ENCODE peak calls at places on chromosomes 7 and 10, in seven cellular contexts. One of them, this sample, is unnamed.
A peak's percentile ranks its signal among the peaks of the same experiment; 100 is the strongest.

GRCh38 chr7:151124899-151125399 is 38.7 kb downstream of the AGAP3 start:
- DNase-seq in HCT116: no peak
- DNase-seq in OCI-LY7: no peak
- DNase-seq in neural progenitor cell: no peak
- DNase-seq in hepatocyte: no peak
- DNase-seq in GM12878: no peak
- DNase-seq in PC-9: no peak
- DNase-seq in this sample: no peak

GRCh38 chr7:92645114-92645497 is 54.9 kb upstream of the FAM133B start:
- DNase-seq in HCT116: no peak
- DNase-seq in OCI-LY7: no peak
- DNase-seq in neural progenitor cell: no peak
- DNase-seq in hepatocyte: no peak
- DNase-seq in GM12878: no peak
- DNase-seq in PC-9: no peak
- DNase-seq in this sample: no peak

GRCh38 chr7:15916666-15917388 is 230.3 kb upstream of the MEOX2 start:
- DNase-seq in HCT116: no peak
- DNase-seq in OCI-LY7: no peak
- DNase-seq in neural progenitor cell: no peak
- DNase-seq in hepatocyte: no peak
- DNase-seq in GM12878: no peak
- DNase-seq in PC-9: peak; percentile 17
- DNase-seq in this sample: peak; percentile 6

GRCh38 chr7:48298779-48299178 is 127.5 kb downstream of the ABCA13 start:
- DNase-seq in HCT116: no peak
- DNase-seq in OCI-LY7: no peak
- DNase-seq in neural progenitor cell: no peak
- DNase-seq in hepatocyte: no peak
- DNase-seq in GM12878: no peak
- DNase-seq in PC-9: no peak
- DNase-seq in this sample: peak; percentile 48

GRCh38 chr7:127154958-127155357 is 97.8 kb downstream of the GRM8 start:
- DNase-seq in HCT116: no peak
- DNase-seq in OCI-LY7: no peak
- DNase-seq in neural progenitor cell: no peak
- DNase-seq in hepatocyte: no peak
- DNase-seq in GM12878: no peak
- DNase-seq in PC-9: no peak
- DNase-seq in this sample: no peak

GRCh38 chr10:133045556-133046483 is 41.9 kb upstream of the ADGRA1 start:
- DNase-seq in HCT116: no peak
- DNase-seq in OCI-LY7: no peak
- DNase-seq in neural progenitor cell: peak; percentile 46
- DNase-seq in hepatocyte: no peak
- DNase-seq in GM12878: no peak
- DNase-seq in PC-9: no peak
- DNase-seq in this sample: no peak

GRCh38 chr10:75297021-75297599 is 61.4 kb upstream of the COMTD1 start:
- DNase-seq in HCT116: no peak
- DNase-seq in OCI-LY7: no peak
- DNase-seq in neural progenitor cell: no peak
- DNase-seq in hepatocyte: no peak
- DNase-seq in GM12878: no peak
- DNase-seq in PC-9: no peak
- DNase-seq in this sample: no peak

GRCh38 chr10:124587811-124588211 is 126.2 kb downstream of the LHPP start:
- DNase-seq in HCT116: no peak
- DNase-seq in OCI-LY7: no peak
- DNase-seq in neural progenitor cell: no peak
- DNase-seq in hepatocyte: no peak
- DNase-seq in GM12878: no peak
- DNase-seq in PC-9: no peak
- DNase-seq in this sample: peak; percentile 54

GRCh38 chr10:17217661-17218306 is 10.3 kb upstream of the VIM start:
- DNase-seq in HCT116: no peak
- DNase-seq in OCI-LY7: no peak
- DNase-seq in neural progenitor cell: no peak
- DNase-seq in hepatocyte: no peak
- DNase-seq in GM12878: no peak
- DNase-seq in PC-9: no peak
- DNase-seq in this sample: peak; percentile 75
- H3K4me1 ChIP-seq in HCT116: peaks cover 35% of the 10 kb centered on the region
- H3K4me1 ChIP-seq in OCI-LY7: no peaks in the 10 kb centered on the region
- H3K4me1 ChIP-seq in neural progenitor cell: peaks cover 3% of the 10 kb centered on the region
- H3K4me1 ChIP-seq in hepatocyte: peaks cover 10% of the 10 kb centered on the region
- H3K4me1 ChIP-seq in GM12878: peaks cover 14% of the 10 kb centered on the region
- H3K4me1 ChIP-seq in PC-9: peaks cover 35% of the 10 kb centered on the region
- H3K4me1 ChIP-seq in this sample: peaks cover 74% of the 10 kb centered on the region

DNA sequence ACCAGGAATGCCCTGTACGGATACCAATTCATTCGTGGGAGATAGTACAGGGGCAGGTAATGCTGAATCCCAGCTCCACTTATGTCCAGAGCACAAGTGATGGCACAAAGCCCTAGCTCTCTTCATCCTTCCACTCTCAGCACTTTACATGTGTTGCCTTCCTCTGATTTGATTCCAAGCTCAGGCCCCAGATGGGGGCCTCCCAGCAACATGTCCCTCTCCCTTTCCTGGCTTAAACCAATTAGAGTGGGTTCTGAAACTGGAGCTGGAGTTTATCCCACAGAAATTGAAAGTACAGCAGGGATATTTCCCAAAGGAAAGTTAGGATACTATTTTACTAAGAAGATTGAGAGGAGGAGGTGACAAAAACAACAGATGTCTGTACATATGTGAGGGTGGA is 724.5 kb downstream of the AUTS2 start:
- DNase-seq in HCT116: no peak
- DNase-seq in OCI-LY7: no peak
- DNase-seq in neural progenitor cell: no peak
- DNase-seq in hepatocyte: no peak
- DNase-seq in GM12878: no peak
- DNase-seq in PC-9: no peak
- DNase-seq in this sample: no peak
- TF ChIP-seq CTCF in HCT116: no peak
- TF ChIP-seq CTCF in OCI-LY7: no peak
- TF ChIP-seq CTCF in neural progenitor cell: no peak
- TF ChIP-seq CTCF in hepatocyte: no peak
- TF ChIP-seq CTCF in GM12878: no peak
- TF ChIP-seq CTCF in PC-9: no peak
- TF ChIP-seq CTCF in this sample: no peak

DNA sequence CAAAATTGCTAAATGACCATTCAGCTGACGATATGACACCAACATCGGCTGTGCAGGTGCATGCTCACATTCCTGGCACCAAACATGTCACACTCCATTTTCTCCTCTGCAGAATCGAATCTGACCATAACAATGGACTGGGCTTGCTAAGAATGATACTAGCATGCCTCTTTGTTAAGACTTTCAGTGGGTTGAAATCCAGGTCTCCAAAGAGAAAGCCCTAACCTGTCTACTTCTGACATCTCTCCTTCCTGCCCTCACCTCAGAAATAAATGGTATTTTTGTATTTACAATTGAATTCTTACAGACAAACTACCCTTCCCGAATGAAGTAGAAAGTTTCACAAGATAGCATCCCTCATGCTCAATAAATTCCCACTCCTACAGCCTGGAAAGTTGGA is 373.9 kb downstream of the KCNMA1 start:
- DNase-seq in HCT116: no peak
- DNase-seq in OCI-LY7: no peak
- DNase-seq in neural progenitor cell: no peak
- DNase-seq in hepatocyte: no peak
- DNase-seq in GM12878: no peak
- DNase-seq in PC-9: no peak
- DNase-seq in this sample: no peak
- H3K4me2 ChIP-seq in HCT116: no peak overlapping the region
- H3K4me2 ChIP-seq in OCI-LY7: no peak overlapping the region
- H3K4me2 ChIP-seq in neural progenitor cell: no peak overlapping the region
- H3K4me2 ChIP-seq in hepatocyte: no peak overlapping the region
- H3K4me2 ChIP-seq in GM12878: no peak overlapping the region
- H3K4me2 ChIP-seq in PC-9: no peak overlapping the region
- H3K4me2 ChIP-seq in this sample: no peak overlapping the region

GRCh38 chr10:104329754-104330153 is 8.5 kb downstream of the ITPRIP start:
- DNase-seq in HCT116: peak; percentile 47
- DNase-seq in OCI-LY7: no peak
- DNase-seq in neural progenitor cell: no peak
- DNase-seq in hepatocyte: no peak
- DNase-seq in GM12878: no peak
- DNase-seq in PC-9: peak; percentile 69
- DNase-seq in this sample: peak; percentile 93
- H3K4me1 ChIP-seq in HCT116: peaks cover 71% of the 10 kb centered on the region
- H3K4me1 ChIP-seq in OCI-LY7: peaks cover 41% of the 10 kb centered on the region
- H3K4me1 ChIP-seq in neural progenitor cell: peaks cover 74% of the 10 kb centered on the region
- H3K4me1 ChIP-seq in hepatocyte: peaks cover 54% of the 10 kb centered on the region
- H3K4me1 ChIP-seq in GM12878: peaks cover 23% of the 10 kb centered on the region
- H3K4me1 ChIP-seq in PC-9: peaks cover 78% of the 10 kb centered on the region
- H3K4me1 ChIP-seq in this sample: peaks cover 89% of the 10 kb centered on the region

GRCh38 chr7:18081617-18082016 is 54.0 kb upstream of the PRPS1L1 start:
- DNase-seq in HCT116: no peak
- DNase-seq in OCI-LY7: no peak
- DNase-seq in neural progenitor cell: no peak
- DNase-seq in hepatocyte: no peak
- DNase-seq in GM12878: no peak
- DNase-seq in PC-9: no peak
- DNase-seq in this sample: no peak
- TF ChIP-seq CTCF in HCT116: no peak
- TF ChIP-seq CTCF in OCI-LY7: no peak
- TF ChIP-seq CTCF in neural progenitor cell: no peak
- TF ChIP-seq CTCF in hepatocyte: no peak
- TF ChIP-seq CTCF in GM12878: no peak
- TF ChIP-seq CTCF in PC-9: no peak
- TF ChIP-seq CTCF in this sample: no peak

DNA sequence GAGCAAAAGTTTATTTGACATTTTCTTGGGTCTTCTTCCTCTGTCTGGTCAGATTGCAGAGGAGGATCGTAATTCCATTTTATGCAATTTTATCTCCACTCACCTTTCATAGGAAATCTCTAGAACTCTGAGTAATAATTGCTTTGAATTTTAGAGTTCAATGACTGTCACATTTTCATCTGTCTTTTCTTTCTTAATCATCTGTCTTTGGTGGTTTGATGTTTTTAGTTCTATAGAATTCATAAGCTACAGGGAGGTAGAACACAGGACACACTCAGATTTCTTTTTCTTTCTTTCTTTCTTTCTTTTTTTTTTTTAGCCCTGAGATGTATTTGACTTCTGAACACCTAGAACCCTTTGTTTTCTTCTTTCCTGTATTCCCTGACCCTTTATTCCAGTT is 11.7 kb downstream of the GATA3 start:
- DNase-seq in HCT116: no peak
- DNase-seq in OCI-LY7: no peak
- DNase-seq in neural progenitor cell: no peak
- DNase-seq in hepatocyte: no peak
- DNase-seq in GM12878: no peak
- DNase-seq in PC-9: no peak
- DNase-seq in this sample: no peak
- H3K4me2 ChIP-seq in HCT116: no peak overlapping the region
- H3K4me2 ChIP-seq in OCI-LY7: no peak overlapping the region
- H3K4me2 ChIP-seq in neural progenitor cell: no peak overlapping the region
- H3K4me2 ChIP-seq in hepatocyte: no peak overlapping the region
- H3K4me2 ChIP-seq in GM12878: no peak overlapping the region
- H3K4me2 ChIP-seq in PC-9: no peak overlapping the region
- H3K4me2 ChIP-seq in this sample: no peak overlapping the region

GRCh38 chr7:80106498-80107113 is 28.0 kb upstream of the GNAI1 start:
- DNase-seq in HCT116: no peak
- DNase-seq in OCI-LY7: no peak
- DNase-seq in neural progenitor cell: no peak
- DNase-seq in hepatocyte: no peak
- DNase-seq in GM12878: no peak
- DNase-seq in PC-9: no peak
- DNase-seq in this sample: no peak
- H3K4me1 ChIP-seq in HCT116: no peaks in the 10 kb centered on the region
- H3K4me1 ChIP-seq in OCI-LY7: no peaks in the 10 kb centered on the region
- H3K4me1 ChIP-seq in neural progenitor cell: no peaks in the 10 kb centered on the region
- H3K4me1 ChIP-seq in hepatocyte: peaks cover 9% of the 10 kb centered on the region
- H3K4me1 ChIP-seq in GM12878: no peaks in the 10 kb centered on the region
- H3K4me1 ChIP-seq in PC-9: no peaks in the 10 kb centered on the region
- H3K4me1 ChIP-seq in this sample: no peaks in the 10 kb centered on the region

This sample was measured in osteoblast.